ENCODE peak calls at places on chromosomes 13 and 19, in seven cellular contexts. One of them, this sample, is unnamed.

GRCh38 chr19:45499196-45500180 is 1.2 kb downstream of the PPM1N start:
- DNase-seq in HFF-Myc: no peak
- DNase-seq in epithelial cell of esophagus: peak; percentile 65
- DNase-seq in ELF-1: peak; percentile 98
- DNase-seq in NCI-H774: peak; percentile 24
- DNase-seq in activated naive CD8-positive, alpha-beta T cell treated with anti-CD3 and anti-CD28 coated beads, Interleukin-2, amount 50 U/mL, for 16 hours: peak; percentile 39
- DNase-seq in Jurkat, Clone E6-1: peak; percentile 69
- DNase-seq in this sample: no peak

GRCh38 chr13:52447354-52447753 is 3.1 kb downstream of the VPS36 start:
- DNase-seq in HFF-Myc: no peak
- DNase-seq in epithelial cell of esophagus: peak; percentile 81
- DNase-seq in ELF-1: no peak
- DNase-seq in NCI-H774: no peak
- DNase-seq in activated naive CD8-positive, alpha-beta T cell treated with anti-CD3 and anti-CD28 coated beads, Interleukin-2, amount 50 U/mL, for 16 hours: no peak
- DNase-seq in Jurkat, Clone E6-1: no peak
- DNase-seq in this sample: no peak

GRCh38 chr19:44912854-44913253 is 1.6 kb upstream of the APOC1 start:
- DNase-seq in HFF-Myc: no peak
- DNase-seq in epithelial cell of esophagus: no peak
- DNase-seq in ELF-1: no peak
- DNase-seq in NCI-H774: no peak
- DNase-seq in activated naive CD8-positive, alpha-beta T cell treated with anti-CD3 and anti-CD28 coated beads, Interleukin-2, amount 50 U/mL, for 16 hours: no peak
- DNase-seq in Jurkat, Clone E6-1: no peak
- DNase-seq in this sample: no peak

GRCh38 chr19:49929121-49929610 is at the start of the genes ATF5 and NUP62:
- DNase-seq in HFF-Myc: peak; percentile 56
- DNase-seq in epithelial cell of esophagus: peak; percentile 74
- DNase-seq in ELF-1: peak; percentile 91
- DNase-seq in NCI-H774: peak; percentile 87
- DNase-seq in activated naive CD8-positive, alpha-beta T cell treated with anti-CD3 and anti-CD28 coated beads, Interleukin-2, amount 50 U/mL, for 16 hours: peak; percentile 78
- DNase-seq in Jurkat, Clone E6-1: peak; percentile 88
- DNase-seq in this sample: peak; percentile 65

GRCh38 chr19:40719414-40719894 is 2.5 kb downstream of the ITPKC start:
- DNase-seq in HFF-Myc: no peak
- DNase-seq in epithelial cell of esophagus: no peak
- DNase-seq in ELF-1: no peak
- DNase-seq in NCI-H774: no peak
- DNase-seq in activated naive CD8-positive, alpha-beta T cell treated with anti-CD3 and anti-CD28 coated beads, Interleukin-2, amount 50 U/mL, for 16 hours: no peak
- DNase-seq in Jurkat, Clone E6-1: no peak
- DNase-seq in this sample: no peak

GRCh38 chr19:42291437-42291815 is 10.5 kb upstream of the PRR19 start:
- DNase-seq in HFF-Myc: no peak
- DNase-seq in epithelial cell of esophagus: no peak
- DNase-seq in ELF-1: peak; percentile 69
- DNase-seq in NCI-H774: no peak
- DNase-seq in activated naive CD8-positive, alpha-beta T cell treated with anti-CD3 and anti-CD28 coated beads, Interleukin-2, amount 50 U/mL, for 16 hours: no peak
- DNase-seq in Jurkat, Clone E6-1: no peak
- DNase-seq in this sample: no peak

GRCh38 chr19:9436358-9436757 is 985 bp upstream of the ZNF266 start:
- DNase-seq in HFF-Myc: no peak
- DNase-seq in epithelial cell of esophagus: no peak
- DNase-seq in ELF-1: no peak
- DNase-seq in NCI-H774: no peak
- DNase-seq in activated naive CD8-positive, alpha-beta T cell treated with anti-CD3 and anti-CD28 coated beads, Interleukin-2, amount 50 U/mL, for 16 hours: no peak
- DNase-seq in Jurkat, Clone E6-1: no peak
- DNase-seq in this sample: no peak

GRCh38 chr19:23872282-23872919 is 42.3 kb upstream of the ZNF726 start:
- DNase-seq in HFF-Myc: no peak
- DNase-seq in epithelial cell of esophagus: no peak
- DNase-seq in ELF-1: no peak
- DNase-seq in NCI-H774: no peak
- DNase-seq in activated naive CD8-positive, alpha-beta T cell treated with anti-CD3 and anti-CD28 coated beads, Interleukin-2, amount 50 U/mL, for 16 hours: no peak
- DNase-seq in Jurkat, Clone E6-1: no peak
- DNase-seq in this sample: no peak

GRCh38 chr13:47426126-47426849 is 529.4 kb upstream of the HTR2A start:
- DNase-seq in HFF-Myc: no peak
- DNase-seq in epithelial cell of esophagus: peak; percentile 61
- DNase-seq in ELF-1: no peak
- DNase-seq in NCI-H774: no peak
- DNase-seq in activated naive CD8-positive, alpha-beta T cell treated with anti-CD3 and anti-CD28 coated beads, Interleukin-2, amount 50 U/mL, for 16 hours: no peak
- DNase-seq in Jurkat, Clone E6-1: no peak
- DNase-seq in this sample: peak; percentile 1

GRCh38 chr13:109881347-109881725 is 95.0 kb upstream of the IRS2 start:
- DNase-seq in HFF-Myc: no peak
- DNase-seq in epithelial cell of esophagus: no peak
- DNase-seq in ELF-1: no peak
- DNase-seq in NCI-H774: no peak
- DNase-seq in activated naive CD8-positive, alpha-beta T cell treated with anti-CD3 and anti-CD28 coated beads, Interleukin-2, amount 50 U/mL, for 16 hours: no peak
- DNase-seq in Jurkat, Clone E6-1: no peak
- DNase-seq in this sample: no peak

GRCh38 chr13:39249971-39250370 is 211.7 kb downstream of the NHLRC3 start:
- DNase-seq in HFF-Myc: no peak
- DNase-seq in epithelial cell of esophagus: no peak
- DNase-seq in ELF-1: no peak
- DNase-seq in NCI-H774: no peak
- DNase-seq in activated naive CD8-positive, alpha-beta T cell treated with anti-CD3 and anti-CD28 coated beads, Interleukin-2, amount 50 U/mL, for 16 hours: no peak
- DNase-seq in Jurkat, Clone E6-1: no peak
- DNase-seq in this sample: no peak

GRCh38 chr19:30666301-30666803 is 294.2 kb downstream of the ZNF536 start:
- DNase-seq in HFF-Myc: no peak
- DNase-seq in epithelial cell of esophagus: peak; percentile 29
- DNase-seq in ELF-1: peak; percentile 66
- DNase-seq in NCI-H774: no peak
- DNase-seq in activated naive CD8-positive, alpha-beta T cell treated with anti-CD3 and anti-CD28 coated beads, Interleukin-2, amount 50 U/mL, for 16 hours: no peak
- DNase-seq in Jurkat, Clone E6-1: no peak
- DNase-seq in this sample: no peak

GRCh38 chr13:74575729-74576125 is 441.5 kb upstream of the KLF12 start:
- DNase-seq in HFF-Myc: no peak
- DNase-seq in epithelial cell of esophagus: peak; percentile 47
- DNase-seq in ELF-1: peak; percentile 92
- DNase-seq in NCI-H774: no peak
- DNase-seq in activated naive CD8-positive, alpha-beta T cell treated with anti-CD3 and anti-CD28 coated beads, Interleukin-2, amount 50 U/mL, for 16 hours: peak; percentile 4
- DNase-seq in Jurkat, Clone E6-1: no peak
- DNase-seq in this sample: peak; percentile 24

GRCh38 chr13:24216176-24216575 is 55.7 kb downstream of the SPATA13 start:
- DNase-seq in HFF-Myc: no peak
- DNase-seq in epithelial cell of esophagus: peak; percentile 54
- DNase-seq in ELF-1: no peak
- DNase-seq in NCI-H774: no peak
- DNase-seq in activated naive CD8-positive, alpha-beta T cell treated with anti-CD3 and anti-CD28 coated beads, Interleukin-2, amount 50 U/mL, for 16 hours: no peak
- DNase-seq in Jurkat, Clone E6-1: no peak
- DNase-seq in this sample: no peak

GRCh38 chr13:71021810-71022422 is 845.1 kb downstream of the DACH1 start:
- DNase-seq in HFF-Myc: no peak
- DNase-seq in epithelial cell of esophagus: no peak
- DNase-seq in ELF-1: no peak
- DNase-seq in NCI-H774: no peak
- DNase-seq in activated naive CD8-positive, alpha-beta T cell treated with anti-CD3 and anti-CD28 coated beads, Interleukin-2, amount 50 U/mL, for 16 hours: no peak
- DNase-seq in Jurkat, Clone E6-1: no peak
- DNase-seq in this sample: no peak

GRCh38 chr13:41401371-41401770 is 56.0 kb upstream of the RGCC start:
- DNase-seq in HFF-Myc: no peak
- DNase-seq in epithelial cell of esophagus: no peak
- DNase-seq in ELF-1: peak; percentile 45
- DNase-seq in NCI-H774: no peak
- DNase-seq in activated naive CD8-positive, alpha-beta T cell treated with anti-CD3 and anti-CD28 coated beads, Interleukin-2, amount 50 U/mL, for 16 hours: no peak
- DNase-seq in Jurkat, Clone E6-1: no peak
- DNase-seq in this sample: no peak

GRCh38 chr19:14472202-14472961 is 2.8 kb downstream of the PTGER1 start:
- DNase-seq in HFF-Myc: no peak
- DNase-seq in epithelial cell of esophagus: peak; percentile 53
- DNase-seq in ELF-1: peak; percentile 80
- DNase-seq in NCI-H774: peak; percentile 51
- DNase-seq in activated naive CD8-positive, alpha-beta T cell treated with anti-CD3 and anti-CD28 coated beads, Interleukin-2, amount 50 U/mL, for 16 hours: peak; percentile 82
- DNase-seq in Jurkat, Clone E6-1: no peak
- DNase-seq in this sample: no peak

GRCh38 chr13:78589206-78589605 is 14.1 kb downstream of the POU4F1 start:
- DNase-seq in HFF-Myc: no peak
- DNase-seq in epithelial cell of esophagus: peak; percentile 57
- DNase-seq in ELF-1: peak; percentile 51
- DNase-seq in NCI-H774: no peak
- DNase-seq in activated naive CD8-positive, alpha-beta T cell treated with anti-CD3 and anti-CD28 coated beads, Interleukin-2, amount 50 U/mL, for 16 hours: no peak
- DNase-seq in Jurkat, Clone E6-1: no peak
- DNase-seq in this sample: no peak

GRCh38 chr19:34459614-34460013 is 21.9 kb upstream of the WTIP start:
- DNase-seq in HFF-Myc: no peak
- DNase-seq in epithelial cell of esophagus: peak; percentile 31
- DNase-seq in ELF-1: peak; percentile 20
- DNase-seq in NCI-H774: peak; percentile 5
- DNase-seq in activated naive CD8-positive, alpha-beta T cell treated with anti-CD3 and anti-CD28 coated beads, Interleukin-2, amount 50 U/mL, for 16 hours: no peak
- DNase-seq in Jurkat, Clone E6-1: no peak
- DNase-seq in this sample: no peak

GRCh38 chr19:35592226-35592625 is 6.3 kb downstream of the PMIS2 start:
- DNase-seq in HFF-Myc: no peak
- DNase-seq in epithelial cell of esophagus: peak; percentile 73
- DNase-seq in ELF-1: peak; percentile 50
- DNase-seq in NCI-H774: peak; percentile 12
- DNase-seq in activated naive CD8-positive, alpha-beta T cell treated with anti-CD3 and anti-CD28 coated beads, Interleukin-2, amount 50 U/mL, for 16 hours: no peak
- DNase-seq in Jurkat, Clone E6-1: peak; percentile 52
- DNase-seq in this sample: no peak

GRCh38 chr19:43675269-43675879 is 5.4 kb upstream of the PLAUR start:
- DNase-seq in HFF-Myc: no peak
- DNase-seq in epithelial cell of esophagus: peak; percentile 100
- DNase-seq in ELF-1: no peak
- DNase-seq in NCI-H774: no peak
- DNase-seq in activated naive CD8-positive, alpha-beta T cell treated with anti-CD3 and anti-CD28 coated beads, Interleukin-2, amount 50 U/mL, for 16 hours: no peak
- DNase-seq in Jurkat, Clone E6-1: no peak
- DNase-seq in this sample: no peak

GRCh38 chr19:21256722-21257121 is 72.5 kb downstream of the ZNF708 start:
- DNase-seq in HFF-Myc: no peak
- DNase-seq in epithelial cell of esophagus: peak; percentile 69
- DNase-seq in ELF-1: peak; percentile 13
- DNase-seq in NCI-H774: no peak
- DNase-seq in activated naive CD8-positive, alpha-beta T cell treated with anti-CD3 and anti-CD28 coated beads, Interleukin-2, amount 50 U/mL, for 16 hours: no peak
- DNase-seq in Jurkat, Clone E6-1: peak; percentile 21
- DNase-seq in this sample: no peak

GRCh38 chr13:23455401-23456185 is 22.1 kb upstream of the SACS start:
- DNase-seq in HFF-Myc: no peak
- DNase-seq in epithelial cell of esophagus: peak; percentile 80
- DNase-seq in ELF-1: no peak
- DNase-seq in NCI-H774: no peak
- DNase-seq in activated naive CD8-positive, alpha-beta T cell treated with anti-CD3 and anti-CD28 coated beads, Interleukin-2, amount 50 U/mL, for 16 hours: no peak
- DNase-seq in Jurkat, Clone E6-1: no peak
- DNase-seq in this sample: no peak

GRCh38 chr13:109427695-109428094 is 358.7 kb downstream of the IRS2 start:
- DNase-seq in HFF-Myc: no peak
- DNase-seq in epithelial cell of esophagus: no peak
- DNase-seq in ELF-1: no peak
- DNase-seq in NCI-H774: no peak
- DNase-seq in activated naive CD8-positive, alpha-beta T cell treated with anti-CD3 and anti-CD28 coated beads, Interleukin-2, amount 50 U/mL, for 16 hours: no peak
- DNase-seq in Jurkat, Clone E6-1: no peak
- DNase-seq in this sample: no peak

GRCh38 chr13:75393839-75394238 is 88.1 kb downstream of the TBC1D4 start:
- DNase-seq in HFF-Myc: no peak
- DNase-seq in epithelial cell of esophagus: no peak
- DNase-seq in ELF-1: no peak
- DNase-seq in NCI-H774: no peak
- DNase-seq in activated naive CD8-positive, alpha-beta T cell treated with anti-CD3 and anti-CD28 coated beads, Interleukin-2, amount 50 U/mL, for 16 hours: no peak
- DNase-seq in Jurkat, Clone E6-1: no peak
- DNase-seq in this sample: no peak

GRCh38 chr13:92513672-92514071 is 712.9 kb upstream of the GPC6 start:
- DNase-seq in HFF-Myc: no peak
- DNase-seq in epithelial cell of esophagus: peak; percentile 26
- DNase-seq in ELF-1: no peak
- DNase-seq in NCI-H774: no peak
- DNase-seq in activated naive CD8-positive, alpha-beta T cell treated with anti-CD3 and anti-CD28 coated beads, Interleukin-2, amount 50 U/mL, for 16 hours: no peak
- DNase-seq in Jurkat, Clone E6-1: no peak
- DNase-seq in this sample: no peak

GRCh38 chr13:55199132-55199531 is 1941.6 kb upstream of the PRR20A start:
- DNase-seq in HFF-Myc: no peak
- DNase-seq in epithelial cell of esophagus: no peak
- DNase-seq in ELF-1: peak; percentile 7
- DNase-seq in NCI-H774: no peak
- DNase-seq in activated naive CD8-positive, alpha-beta T cell treated with anti-CD3 and anti-CD28 coated beads, Interleukin-2, amount 50 U/mL, for 16 hours: no peak
- DNase-seq in Jurkat, Clone E6-1: no peak
- DNase-seq in this sample: no peak

GRCh38 chr19:4705413-4706131 is 18.1 kb downstream of the DPP9 start:
- DNase-seq in HFF-Myc: no peak
- DNase-seq in epithelial cell of esophagus: no peak
- DNase-seq in ELF-1: no peak
- DNase-seq in NCI-H774: no peak
- DNase-seq in activated naive CD8-positive, alpha-beta T cell treated with anti-CD3 and anti-CD28 coated beads, Interleukin-2, amount 50 U/mL, for 16 hours: no peak
- DNase-seq in Jurkat, Clone E6-1: no peak
- DNase-seq in this sample: no peak

GRCh38 chr19:49135686-49136085 is 16.3 kb downstream of the PPFIA3 start:
- DNase-seq in HFF-Myc: no peak
- DNase-seq in epithelial cell of esophagus: no peak
- DNase-seq in ELF-1: no peak
- DNase-seq in NCI-H774: no peak
- DNase-seq in activated naive CD8-positive, alpha-beta T cell treated with anti-CD3 and anti-CD28 coated beads, Interleukin-2, amount 50 U/mL, for 16 hours: no peak
- DNase-seq in Jurkat, Clone E6-1: no peak
- DNase-seq in this sample: no peak

GRCh38 chr19:1153891-1154730 is 20.0 kb downstream of the SBNO2 start:
- DNase-seq in HFF-Myc: no peak
- DNase-seq in epithelial cell of esophagus: no peak
- DNase-seq in ELF-1: no peak
- DNase-seq in NCI-H774: no peak
- DNase-seq in activated naive CD8-positive, alpha-beta T cell treated with anti-CD3 and anti-CD28 coated beads, Interleukin-2, amount 50 U/mL, for 16 hours: no peak
- DNase-seq in Jurkat, Clone E6-1: no peak
- DNase-seq in this sample: no peak

GRCh38 chr13:47454986-47455385 is 546.1 kb downstream of the SUCLA2 start:
- DNase-seq in HFF-Myc: no peak
- DNase-seq in epithelial cell of esophagus: no peak
- DNase-seq in ELF-1: no peak
- DNase-seq in NCI-H774: no peak
- DNase-seq in activated naive CD8-positive, alpha-beta T cell treated with anti-CD3 and anti-CD28 coated beads, Interleukin-2, amount 50 U/mL, for 16 hours: no peak
- DNase-seq in Jurkat, Clone E6-1: no peak
- DNase-seq in this sample: no peak

GRCh38 chr19:6521718-6522646 is 8.8 kb upstream of the TNFSF9 start:
- DNase-seq in HFF-Myc: no peak
- DNase-seq in epithelial cell of esophagus: no peak
- DNase-seq in ELF-1: peak; percentile 27
- DNase-seq in NCI-H774: no peak
- DNase-seq in activated naive CD8-positive, alpha-beta T cell treated with anti-CD3 and anti-CD28 coated beads, Interleukin-2, amount 50 U/mL, for 16 hours: no peak
- DNase-seq in Jurkat, Clone E6-1: no peak
- DNase-seq in this sample: no peak

GRCh38 chr19:4371898-4372629 is 28.3 kb downstream of the SH3GL1 start:
- DNase-seq in HFF-Myc: no peak
- DNase-seq in epithelial cell of esophagus: no peak
- DNase-seq in ELF-1: no peak
- DNase-seq in NCI-H774: no peak
- DNase-seq in activated naive CD8-positive, alpha-beta T cell treated with anti-CD3 and anti-CD28 coated beads, Interleukin-2, amount 50 U/mL, for 16 hours: no peak
- DNase-seq in Jurkat, Clone E6-1: no peak
- DNase-seq in this sample: no peak

GRCh38 chr19:42652021-42652420 is 57.3 kb upstream of the CEACAM8 start:
- DNase-seq in HFF-Myc: no peak
- DNase-seq in epithelial cell of esophagus: no peak
- DNase-seq in ELF-1: no peak
- DNase-seq in NCI-H774: no peak
- DNase-seq in activated naive CD8-positive, alpha-beta T cell treated with anti-CD3 and anti-CD28 coated beads, Interleukin-2, amount 50 U/mL, for 16 hours: no peak
- DNase-seq in Jurkat, Clone E6-1: no peak
- DNase-seq in this sample: no peak

GRCh38 chr13:76000131-76000530 is 364.0 kb downstream of the LMO7 start:
- DNase-seq in HFF-Myc: no peak
- DNase-seq in epithelial cell of esophagus: no peak
- DNase-seq in ELF-1: no peak
- DNase-seq in NCI-H774: no peak
- DNase-seq in activated naive CD8-positive, alpha-beta T cell treated with anti-CD3 and anti-CD28 coated beads, Interleukin-2, amount 50 U/mL, for 16 hours: no peak
- DNase-seq in Jurkat, Clone E6-1: no peak
- DNase-seq in this sample: no peak

GRCh38 chr13:33134213-33134612 is 118.0 kb downstream of the KL start:
- DNase-seq in HFF-Myc: no peak
- DNase-seq in epithelial cell of esophagus: peak; percentile 23
- DNase-seq in ELF-1: no peak
- DNase-seq in NCI-H774: no peak
- DNase-seq in activated naive CD8-positive, alpha-beta T cell treated with anti-CD3 and anti-CD28 coated beads, Interleukin-2, amount 50 U/mL, for 16 hours: no peak
- DNase-seq in Jurkat, Clone E6-1: no peak
- DNase-seq in this sample: no peak

This sample was measured in smooth muscle cell of the brain vasculature.